ENCODE peak calls at places on chromosomes 5 and 9, in ten cellular contexts. R is mucosa of descending colon; B is AG08395; Y is iris pigment epithelial cell; H is occipital lobe; F is uterus; Q is activated CD4-positive, alpha-beta T cell treated with anti-CD3 and anti-CD28 coated beads for 1 hour; D is stimulated activated CD8-positive, alpha-beta memory T cell treated with anti-CD3 and anti-CD28 coated beads, Interleukin-7, amount 100 ng/mL, for 1 hour; Z is activated T-cell treated with anti-CD3 and anti-CD28 coated beads, Interleukin-2, amount 50 U/mL, for 72 hours; U is ecto neural progenitor cell. L is an unnamed sample.

GRCh38 chr5:150077996-150078801 is 8.2 kb downstream of the CSF1R start:
- DNase-seq in R (no peak), Q (no peak), F (no peak), Z (no peak), H (no peak), D (no peak), B (no peak), U (no peak), Y (no peak), L (no peak)

GRCh38 chr5:149149942-149150341 is 8.6 kb downstream of the ABLIM3 start:
- DNase-seq in U (no peak), Y (no peak), Z (no peak), R (no peak), B (no peak), F (no peak), H (no peak), D (no peak), Q (no peak), L (no peak)

GRCh38 chr9:108543251-108543768 is 312.5 kb downstream of the ACTL7B start:
- DNase-seq in U (peak; percentile 51), Z (no peak), Q (no peak), R (no peak), F (no peak), D (no peak), Y (no peak), H (no peak), B (peak; percentile 26), L (no peak)

GRCh38 chr9:35820076-35820475 is 5.2 kb upstream of the HINT2 start:
- DNase-seq in B (peak; percentile 76), F (no peak), U (no peak), R (no peak), Q (no peak), Z (no peak), H (no peak), Y (peak; percentile 88), D (no peak), L (no peak)

GRCh38 chr5:73596705-73597328 is 29.2 kb upstream of the ARHGEF28 start:
- DNase-seq in D (no peak), Y (peak; percentile 37), Q (no peak), B (no peak), Z (no peak), R (peak; percentile 84), H (no peak), F (no peak), U (peak; percentile 47), L (no peak)

GRCh38 chr9:18906656-18907395 is 126.2 kb downstream of the SAXO1 start:
- DNase-seq in B (peak; percentile 86), F (no peak), D (no peak), Q (no peak), U (no peak), R (no peak), H (no peak), Z (no peak), Y (peak; percentile 73), L (no peak)

GRCh38 chr9:120680579-120680978 is 33.7 kb downstream of the MEGF9 start:
- DNase-seq in B (no peak), Q (no peak), D (no peak), U (no peak), Z (no peak), R (no peak), H (no peak), F (no peak), Y (no peak), L (no peak)

GRCh38 chr5:61275841-61276240 is 56.2 kb upstream of the ZSWIM6 start:
- DNase-seq in B (peak; percentile 41), Q (no peak), F (no peak), R (peak; percentile 35), H (no peak), Y (peak; percentile 90), D (no peak), U (no peak), Z (peak; percentile 25), L (no peak)

GRCh38 chr5:136023935-136024645 is 4.7 kb upstream of the TGFBI start:
- DNase-seq in H (no peak), Z (no peak), D (no peak), R (no peak), Y (peak; percentile 55), B (peak; percentile 77), F (no peak), U (no peak), Q (no peak), L (peak; percentile 25)

GRCh38 chr5:112434650-112435049 is 15.6 kb upstream of the EPB41L4A start:
- DNase-seq in F (no peak), R (no peak), Q (no peak), B (no peak), Z (no peak), U (no peak), Y (no peak), H (no peak), D (no peak), L (no peak)

GRCh38 chr5:84115727-84116126 is 269.0 kb downstream of the EDIL3 start:
- DNase-seq in B (no peak), H (no peak), Q (no peak), R (no peak), Y (no peak), Z (no peak), F (no peak), D (no peak), U (no peak), L (no peak)

GRCh38 chr9:108156270-108156998 is 666.9 kb upstream of the KLF4 start:
- DNase-seq in U (no peak), Z (no peak), Q (no peak), Y (peak; percentile 38), F (no peak), H (no peak), D (no peak), R (peak; percentile 23), B (no peak), L (no peak)

GRCh38 chr5:115599502-115599901 is 2.8 kb downstream of the TICAM2 start:
- DNase-seq in Q (no peak), D (no peak), B (peak; percentile 60), R (peak; percentile 27), U (no peak), Y (peak; percentile 54), H (no peak), Z (no peak), F (no peak), L (peak; percentile 33)

GRCh38 chr5:68261174-68262021 is 45.8 kb downstream of the PIK3R1 start:
- DNase-seq in Z (no peak), F (no peak), Y (peak; percentile 44), H (no peak), U (no peak), B (no peak), R (no peak), Q (no peak), D (no peak), L (no peak)

GRCh38 chr9:113929634-113930092 is 53.6 kb downstream of the ZNF618 start:
- DNase-seq in Y (peak; percentile 86), F (no peak), H (no peak), B (no peak), Z (no peak), Q (no peak), U (no peak), R (no peak), D (no peak), L (no peak)

GRCh38 chr9:13330396-13331004 is 51.0 kb upstream of the MPDZ start:
- DNase-seq in B (no peak), Z (no peak), F (no peak), U (no peak), R (no peak), H (no peak), D (no peak), Q (no peak), Y (no peak), L (no peak)

GRCh38 chr5:36444582-36444999 is 142.9 kb upstream of the RANBP3L start:
- DNase-seq in F (no peak), Z (no peak), B (peak; percentile 54), U (no peak), Y (no peak), R (peak; percentile 21), Q (no peak), D (no peak), H (peak; percentile 26), L (peak; percentile 67)

GRCh38 chr9:131179561-131180219 is 54.3 kb downstream of the NUP214 start:
- DNase-seq in Y (peak; percentile 84), F (no peak), D (no peak), R (no peak), Q (no peak), U (no peak), Z (no peak), B (peak; percentile 78), H (no peak), L (no peak)

GRCh38 chr9:38038307-38039089 is 30.5 kb downstream of the SHB start:
- DNase-seq in R (no peak), D (no peak), Y (no peak), B (no peak), Q (no peak), H (no peak), Z (no peak), U (no peak), F (no peak), L (no peak)

GRCh38 chr5:140553657-140554056 is 3.6 kb downstream of the SRA1 start:
- DNase-seq in F (no peak), D (no peak), Q (no peak), Y (no peak), R (no peak), U (no peak), Z (no peak), B (no peak), H (no peak), L (no peak)

GRCh38 chr5:147673276-147673675 is 109.3 kb downstream of the JAKMIP2 start:
- DNase-seq in Y (no peak), D (no peak), U (no peak), Z (no peak), R (no peak), F (no peak), B (no peak), Q (no peak), H (no peak), L (peak; percentile 19)

GRCh38 chr5:107466233-107466769 is 204.4 kb downstream of the EFNA5 start:
- DNase-seq in U (peak; percentile 74), Z (no peak), B (no peak), Y (peak; percentile 93), H (peak; percentile 43), D (no peak), Q (no peak), R (no peak), F (peak; percentile 19), L (peak; percentile 41)

GRCh38 chr9:21395778-21396717 is 10.8 kb upstream of the IFNA2 start:
- DNase-seq in D (peak; percentile 19), F (peak; percentile 37), Z (peak; percentile 59), B (no peak), Q (peak; percentile 38), H (peak; percentile 26), R (peak; percentile 72), Y (peak; percentile 13), U (peak; percentile 89), L (peak; percentile 47)

GRCh38 chr9:13919386-13919785 is 394.6 kb downstream of the NFIB start:
- DNase-seq in F (no peak), R (no peak), B (no peak), Y (no peak), Z (no peak), U (no peak), D (no peak), H (no peak), Q (no peak), L (no peak)

GRCh38 chr9:98506422-98507054 is 202.2 kb downstream of the GABBR2 start:
- DNase-seq in Z (no peak), U (peak; percentile 30), H (no peak), F (no peak), D (no peak), Q (no peak), B (no peak), R (no peak), Y (no peak), L (no peak)

GRCh38 chr9:117073539-117074336 is 341.1 kb downstream of the ASTN2 start:
- DNase-seq in B (no peak), Q (no peak), Y (peak; percentile 29), D (no peak), F (no peak), R (no peak), U (peak; percentile 68), Z (peak; percentile 1), H (no peak), L (peak; percentile 34)

GRCh38 chr5:151167022-151167421 is 9.4 kb upstream of the ANXA6 start:
- DNase-seq in Z (no peak), D (no peak), B (no peak), Y (no peak), H (no peak), R (no peak), U (no peak), F (no peak), Q (no peak), L (no peak)

GRCh38 chr5:95662946-95663345 is 16.4 kb downstream of the RFESD start:
- DNase-seq in U (no peak), H (no peak), D (no peak), Y (no peak), Q (no peak), R (no peak), B (no peak), Z (no peak), F (no peak), L (no peak)

L was measured in putamen.